ENCODE peak calls at places on chromosomes 11 and 22, in seven cellular contexts. I is Panc1; P is breast epithelium; L is mammary epithelial cell; Z is transverse colon; D is neural crest cell; N is CD8-positive, alpha-beta T cell. J is an unnamed sample.

GRCh38 chr22:30701872-30702271 is 7.2 kb downstream of the OSBP2 start:
- DNase-seq in Z (no peak), N (no peak), P (no peak), I (no peak), D (no peak), L (peak), J (no peak)

GRCh38 chr11:3841426-3842304 is 906 bp upstream of the RHOG start:
- DNase-seq in D (peak), I (peak), N (peak), L (no peak), Z (peak), P (peak), J (peak)

GRCh38 chr11:57349491-57350274 is 11.5 kb downstream of the P2RX3 start:
- DNase-seq in N (peak), Z (peak), D (peak), P (no peak), I (no peak), L (no peak), J (peak)

GRCh38 chr11:1458340-1459218 is 28.0 kb downstream of the MOB2 start:
- DNase-seq in Z (peak), I (no peak), N (no peak), P (no peak), D (no peak), L (no peak), J (peak)

GRCh38 chr11:12290477-12290922 is 86.9 kb upstream of the PARVA start:
- DNase-seq in D (no peak), N (no peak), L (no peak), P (no peak), I (no peak), Z (no peak), J (no peak)

GRCh38 chr11:17684550-17684949 is 34.8 kb upstream of the MYOD1 start:
- DNase-seq in Z (no peak), I (no peak), L (no peak), N (no peak), P (no peak), D (no peak), J (no peak)

GRCh38 chr11:34773826-34774225 is 142.4 kb downstream of the APIP start:
- DNase-seq in I (no peak), D (no peak), P (no peak), L (no peak), N (no peak), Z (no peak), J (no peak)

GRCh38 chr11:16917941-16918340 is 96.3 kb downstream of the PLEKHA7 start:
- DNase-seq in D (no peak), I (no peak), P (no peak), L (peak), Z (no peak), N (no peak), J (no peak)

GRCh38 chr11:75184757-75185156 is 33.9 kb downstream of the SLCO2B1 start:
- DNase-seq in Z (no peak), I (no peak), D (no peak), L (no peak), N (no peak), P (no peak), J (no peak)

GRCh38 chr11:9820260-9820659 is 156.4 kb downstream of the SWAP70 start:
- DNase-seq in N (no peak), Z (no peak), D (no peak), L (no peak), I (no peak), P (no peak), J (peak)

GRCh38 chr11:40241524-40242037 is 1217.9 kb downstream of the LRRC4C start:
- DNase-seq in I (no peak), N (no peak), P (no peak), L (no peak), Z (no peak), D (no peak), J (no peak)

GRCh38 chr11:128862913-128863660 is 4.0 kb downstream of the KCNJ1 start:
- DNase-seq in Z (no peak), D (no peak), P (no peak), L (peak), I (no peak), N (no peak), J (no peak)

GRCh38 chr11:74680703-74681531 is 50.3 kb downstream of the CHRDL2 start:
- DNase-seq in P (peak), L (no peak), Z (peak), N (no peak), D (no peak), I (no peak), J (peak)

GRCh38 chr11:88178211-88178610 is 3.0 kb upstream of the RAB38 start:
- DNase-seq in D (no peak), I (no peak), N (no peak), L (no peak), P (no peak), Z (no peak), J (no peak)

GRCh38 chr11:116507016-116507415 is 265.8 kb downstream of the BUD13 start:
- DNase-seq in Z (no peak), P (no peak), I (no peak), L (no peak), D (no peak), N (no peak), J (no peak)

DNA sequence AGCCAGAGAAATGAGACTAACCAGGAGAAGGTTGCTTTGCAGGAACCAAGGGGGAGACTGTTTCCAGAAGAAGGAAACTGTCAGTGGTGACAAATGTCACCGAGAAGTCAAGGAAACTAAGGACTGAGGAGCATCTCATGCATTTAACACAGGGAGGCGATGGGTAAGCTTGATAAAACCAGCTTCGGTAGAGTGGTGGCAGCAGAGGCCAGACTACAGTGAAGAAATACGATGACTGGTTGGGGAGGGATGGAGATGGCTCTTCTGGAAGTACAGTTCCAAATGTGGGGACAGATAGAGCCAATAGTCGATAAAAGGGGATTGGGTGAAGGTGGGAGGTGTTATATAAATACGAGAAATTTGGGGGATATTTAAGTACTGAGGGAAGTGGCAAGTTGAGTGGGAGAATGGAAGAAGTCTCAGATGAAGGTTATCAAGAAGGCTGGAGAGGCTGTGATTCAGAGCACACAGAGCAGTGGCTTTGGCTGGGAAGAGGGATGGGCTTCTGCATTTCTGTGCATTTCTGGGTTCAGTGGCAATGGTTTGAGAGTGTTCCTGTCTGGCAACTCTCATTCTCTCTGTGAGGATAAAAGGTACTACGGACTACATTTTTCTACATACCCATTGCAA is 29.2 kb downstream of the SC5D start:
- DNase-seq in D (no peak), P (peak), N (peak), L (peak), I (peak), Z (peak), J (peak)
- TF ChIP-seq CTCF in D (no peak), P (peak), N (no peak), L (no peak), I (peak), Z (peak), J (peak)

DNA sequence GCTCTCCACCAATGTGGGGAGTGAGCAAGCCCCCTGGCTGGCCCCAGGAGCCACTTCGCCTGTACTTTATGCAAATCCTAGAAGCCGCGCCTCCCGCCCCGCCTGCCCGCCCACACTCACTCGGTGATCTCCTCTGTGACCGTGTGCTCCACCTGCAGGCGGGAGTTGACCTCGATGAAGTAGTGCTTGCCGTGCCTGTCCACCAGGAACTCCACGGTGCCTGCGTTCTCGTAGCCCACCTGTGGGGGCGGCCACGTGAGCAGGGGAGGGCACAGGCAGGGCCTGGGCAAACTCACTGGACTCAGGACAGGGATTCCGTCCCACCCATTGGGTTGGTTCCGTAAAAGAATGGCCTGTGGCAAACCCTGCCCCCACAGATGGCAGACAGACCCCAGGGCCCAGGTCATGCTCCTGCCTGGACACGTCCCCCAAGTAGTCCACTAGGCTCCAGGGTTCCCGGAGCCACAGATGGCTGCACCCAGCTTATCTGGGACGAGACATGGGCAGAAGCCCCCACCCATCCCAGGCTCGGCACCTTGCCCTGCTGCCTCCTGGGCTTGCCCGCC is 11.9 kb downstream of the LRFN4 start:
- DNase-seq in Z (peak), P (peak), D (no peak), N (peak), L (peak), I (no peak), J (no peak)
- TF ChIP-seq CTCF in Z (peak), P (peak), D (peak), N (peak), L (peak), I (peak), J (no peak)

DNA sequence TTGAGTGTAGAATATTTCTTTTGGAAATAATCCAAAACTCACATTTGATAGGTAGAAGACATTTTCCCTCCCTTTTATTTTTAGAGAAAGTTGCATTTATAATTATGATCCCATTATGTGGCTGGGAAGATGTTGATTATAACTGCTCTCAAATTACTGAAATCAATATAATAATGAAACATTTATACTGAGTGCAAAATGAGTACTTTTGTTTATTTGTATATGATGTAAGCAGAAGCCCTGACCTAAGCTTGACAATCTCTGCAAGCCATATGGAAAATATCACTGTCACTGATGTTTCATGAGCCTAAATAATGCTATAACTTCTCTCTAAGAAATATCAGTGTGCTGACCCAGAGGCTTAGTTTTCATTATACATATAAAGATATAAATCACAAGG is 99.1 kb downstream of the BBOX1 start:
- DNase-seq in L (no peak), P (no peak), Z (no peak), N (no peak), I (no peak), D (no peak), J (no peak)
- TF ChIP-seq CTCF in L (no peak), P (no peak), Z (no peak), N (no peak), I (no peak), D (no peak), J (no peak)

GRCh38 chr22:46108564-46109473 is 41.5 kb upstream of the PPARA start:
- DNase-seq in Z (peak), L (peak), N (no peak), D (no peak), I (no peak), P (no peak), J (no peak)
- TF ChIP-seq CTCF in Z (no peak), L (no peak), N (no peak), D (no peak), I (no peak), P (no peak), J (no peak)

GRCh38 chr11:29527391-29527936 is 489.4 kb downstream of the KCNA4 start:
- DNase-seq in D (no peak), Z (no peak), I (no peak), N (no peak), L (peak), P (no peak), J (no peak)
- TF ChIP-seq CTCF in D (peak), Z (no peak), I (no peak), N (no peak), L (peak), P (no peak), J (no peak)

GRCh38 chr22:41834005-41834975 is 1.4 kb downstream of the SREBF2 start:
- DNase-seq in I (no peak), D (no peak), P (no peak), L (no peak), N (no peak), Z (no peak), J (no peak)

GRCh38 chr22:41831828-41832552 is 915 bp upstream of the SREBF2 start:
- DNase-seq in L (no peak), P (no peak), N (no peak), Z (no peak), D (no peak), I (no peak), J (no peak)

GRCh38 chr22:41833369-41834004 is 582 bp downstream of the SREBF2 start:
- DNase-seq in N (peak), I (no peak), L (peak), Z (peak), D (peak), P (peak), J (peak)

GRCh38 chr22:41831383-41831782 is 1.5 kb upstream of the SREBF2 start:
- DNase-seq in D (no peak), N (no peak), Z (no peak), P (peak), I (no peak), L (no peak), J (no peak)

DNA sequence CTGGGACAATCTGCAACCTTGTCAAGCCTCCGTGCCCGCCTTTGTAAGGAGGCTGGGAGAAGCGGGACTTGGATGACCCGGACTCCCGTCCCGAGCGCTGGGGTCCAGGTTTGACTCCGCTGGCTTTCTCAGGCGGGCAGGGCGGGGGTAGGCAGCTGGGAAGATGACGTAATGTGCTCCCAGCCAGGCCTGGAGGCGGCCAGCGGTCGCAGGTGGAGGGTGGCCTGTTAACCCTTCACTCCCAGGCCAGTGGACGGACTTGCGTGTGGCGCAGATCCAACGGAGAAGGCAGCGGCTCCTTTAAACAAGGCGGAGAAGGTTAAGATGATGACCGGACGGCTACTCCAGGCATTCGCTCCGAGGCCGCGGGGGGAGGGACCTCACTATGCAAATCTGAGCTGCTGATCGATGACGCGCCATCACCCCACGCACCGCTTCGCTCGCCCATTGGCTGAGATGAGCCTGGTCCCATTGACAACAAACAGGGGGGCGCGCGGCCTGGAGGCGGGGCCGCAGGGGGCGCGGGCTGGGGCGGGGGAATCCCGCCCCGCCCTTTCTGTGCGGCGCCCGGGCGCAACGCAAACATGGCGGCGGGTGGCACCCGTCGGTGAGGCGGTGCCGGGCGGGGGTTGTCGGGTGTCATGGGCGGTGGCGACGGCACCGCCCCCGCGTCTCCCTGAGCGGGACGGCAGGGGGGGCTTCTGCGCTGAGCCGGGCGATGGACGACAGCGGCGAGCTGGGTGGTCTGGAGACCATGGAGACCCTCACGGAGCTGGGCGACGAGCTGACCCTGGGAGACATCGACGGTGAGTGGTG is at the start of gene SREBF2:
- DNase-seq in L (peak), Z (peak), P (peak), D (peak), N (peak), I (peak), J (peak)
- TF ChIP-seq CTCF in L (no peak), Z (no peak), P (no peak), D (no peak), N (no peak), I (no peak), J (no peak)

GRCh38 chr11:119863811-119864601 is 135.0 kb upstream of the NECTIN1 start:
- DNase-seq in L (no peak), N (no peak), Z (peak), I (no peak), D (no peak), P (no peak), J (no peak)
- TF ChIP-seq CTCF in L (no peak), N (no peak), Z (no peak), I (no peak), D (no peak), P (no peak), J (no peak)

GRCh38 chr22:43506487-43506886 is 94.7 kb downstream of the MPPED1 start:
- DNase-seq in P (no peak), N (no peak), Z (no peak), I (no peak), L (no peak), D (no peak), J (no peak)

GRCh38 chr22:43509337-43509736 is 97.5 kb downstream of the MPPED1 start:
- DNase-seq in Z (no peak), P (no peak), N (no peak), I (no peak), L (no peak), D (no peak), J (no peak)

GRCh38 chr22:43510226-43511070 is 98.6 kb downstream of the MPPED1 start:
- DNase-seq in N (no peak), D (no peak), Z (no peak), I (no peak), L (no peak), P (no peak), J (no peak)

GRCh38 chr22:43507235-43507634 is 95.4 kb downstream of the MPPED1 start:
- DNase-seq in P (peak), L (no peak), Z (no peak), N (no peak), D (no peak), I (no peak), J (no peak)

DNA sequence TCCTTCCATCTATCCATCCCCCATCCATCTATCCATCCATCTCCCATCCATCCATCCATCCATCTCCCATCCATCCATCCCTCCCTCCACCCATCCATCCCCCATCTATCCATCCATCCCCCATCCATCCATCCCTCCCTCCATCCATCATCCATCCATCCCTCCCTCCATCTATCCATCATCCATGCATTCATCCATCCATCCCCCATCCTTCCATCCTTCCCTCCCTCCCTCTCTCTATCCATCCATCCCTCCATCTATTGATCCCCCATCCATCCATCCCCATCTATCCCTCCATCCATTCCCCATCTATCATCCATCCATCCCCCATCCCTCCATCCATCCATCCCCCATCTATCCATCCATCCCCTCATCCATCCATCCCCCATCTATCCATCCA is 96.7 kb downstream of the MPPED1 start:
- DNase-seq in Z (no peak), L (no peak), D (no peak), I (no peak), N (no peak), P (no peak), J (no peak)
- TF ChIP-seq CTCF in Z (no peak), L (no peak), D (no peak), I (no peak), N (no peak), P (no peak), J (no peak)

DNA sequence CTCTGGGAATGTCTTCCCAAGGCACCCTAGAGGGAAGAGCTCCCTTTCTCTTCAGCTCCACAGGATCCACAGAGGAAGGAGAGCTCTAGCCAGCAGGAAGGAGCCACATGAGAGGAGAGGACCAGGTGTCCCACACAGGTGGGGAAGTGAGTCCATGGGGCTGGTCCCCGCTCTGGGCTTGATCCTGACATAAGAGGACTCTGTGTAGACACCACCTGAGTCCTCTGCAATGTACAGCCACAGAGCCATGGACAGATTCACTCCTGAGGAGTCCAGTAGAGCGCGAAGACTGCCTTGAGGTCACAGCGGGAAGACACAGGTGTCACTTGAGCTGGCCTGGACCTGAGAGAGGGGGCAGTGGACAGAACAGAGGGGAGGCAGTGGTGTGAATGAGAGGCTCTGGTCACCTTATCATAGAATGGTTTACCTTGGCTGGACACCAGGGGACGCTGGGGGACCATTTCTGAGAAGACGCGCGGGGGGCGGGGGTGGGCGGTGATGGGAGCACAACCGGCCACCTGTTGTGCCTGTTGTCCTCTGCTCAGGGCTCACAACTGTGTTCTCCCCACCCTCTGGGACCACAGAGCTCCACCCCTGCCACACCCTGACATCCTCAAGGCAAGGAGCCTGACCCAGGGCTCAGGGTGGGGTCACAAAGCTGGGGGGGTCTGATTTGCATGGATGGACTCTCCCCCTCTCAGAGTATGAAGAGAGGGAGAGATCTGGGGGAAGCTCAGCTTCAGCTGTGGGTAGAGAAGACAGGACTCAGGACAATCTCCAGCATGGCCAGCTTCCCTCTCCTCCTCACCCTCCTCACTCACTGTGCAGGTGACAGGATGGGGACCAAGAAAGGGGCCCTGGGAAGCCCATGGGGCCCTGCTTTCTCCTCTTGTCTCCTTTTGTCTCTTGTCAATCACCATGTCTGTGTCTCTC is 128.2 kb downstream of the ZNF280B start:
- DNase-seq in N (no peak), Z (peak), I (no peak), P (no peak), L (no peak), D (no peak), J (no peak)
- TF ChIP-seq CTCF in N (no peak), Z (no peak), I (peak), P (no peak), L (no peak), D (peak), J (no peak)

J was measured in prostate gland.